ENCODE peak calls at places on chromosome 12, in nine cellular contexts. H is lower leg skin; R is NCI-H1092; T is central memory CD4-positive, alpha-beta T cell; D is AG08395; C is GM13977; V is GM12891; X is pons; Q is thoracic aorta. E is an unnamed sample.

GRCh38 chr12:124297389-124297788 is 2.5 kb downstream of the RFLNA start:
- DNase-seq in H (no peak), R (no peak), T (no peak), D (no peak), C (no peak), V (no peak), X (no peak), Q (no peak), E (no peak)

GRCh38 chr12:41962171-41962572 is 182.5 kb downstream of the GXYLT1 start:
- DNase-seq in H (no peak), R (peak), T (no peak), D (no peak), C (no peak), V (no peak), X (peak), Q (no peak), E (no peak)

GRCh38 chr12:4621511-4621910 is 27.3 kb downstream of the AKAP3 start:
- DNase-seq in H (no peak), R (no peak), T (no peak), D (no peak), C (no peak), V (no peak), X (no peak), Q (no peak), E (no peak)

GRCh38 chr12:70724444-70724843 is 87.2 kb upstream of the PTPRB start:
- DNase-seq in H (no peak), R (no peak), T (no peak), D (no peak), C (no peak), V (no peak), X (no peak), Q (no peak), E (no peak)

GRCh38 chr12:9711664-9712063 is 21.2 kb downstream of the CLECL1 start:
- DNase-seq in H (no peak), R (no peak), T (no peak), D (peak), C (no peak), V (no peak), X (no peak), Q (no peak), E (no peak)

GRCh38 chr12:108369736-108370396 is 30.8 kb upstream of the CMKLR1 start:
- DNase-seq in H (no peak), R (no peak), T (no peak), D (no peak), C (no peak), V (no peak), X (no peak), Q (no peak), E (no peak)

GRCh38 chr12:48527891-48528670 is 2.6 kb downstream of the OR8S1 start:
- DNase-seq in H (no peak), R (no peak), T (no peak), D (no peak), C (no peak), V (no peak), X (no peak), Q (no peak), E (no peak)

GRCh38 chr12:11580125-11580751 is 69.2 kb upstream of the ETV6 start:
- DNase-seq in H (no peak), R (no peak), T (no peak), D (peak), C (no peak), V (no peak), X (peak), Q (no peak), E (no peak)

GRCh38 chr12:6326316-6326959 is 15.4 kb downstream of the TNFRSF1A start:
- DNase-seq in H (no peak), R (no peak), T (no peak), D (peak), C (peak), V (no peak), X (no peak), Q (no peak), E (no peak)

GRCh38 chr12:1289371-1290155 is 298.5 kb downstream of the ERC1 start:
- DNase-seq in H (no peak), R (no peak), T (no peak), D (no peak), C (no peak), V (no peak), X (peak), Q (no peak), E (no peak)

GRCh38 chr12:26791328-26791791 is 41.6 kb downstream of the ITPR2 start:
- DNase-seq in H (no peak), R (no peak), T (no peak), D (peak), C (no peak), V (no peak), X (peak), Q (no peak), E (peak)

GRCh38 chr12:46386877-46387629 is 14.5 kb upstream of the SLC38A2 start:
- DNase-seq in H (no peak), R (no peak), T (no peak), D (no peak), C (peak), V (no peak), X (peak), Q (no peak), E (peak)

GRCh38 chr12:54217774-54218221 is 29.0 kb upstream of the SMUG1 start:
- DNase-seq in H (peak), R (peak), T (no peak), D (no peak), C (peak), V (peak), X (peak), Q (no peak), E (peak)

GRCh38 chr12:48286665-48287064 is 64.1 kb downstream of the ZNF641 start:
- DNase-seq in H (no peak), R (no peak), T (no peak), D (no peak), C (no peak), V (no peak), X (peak), Q (no peak), E (no peak)

GRCh38 chr12:110600254-110600653 is 13.7 kb upstream of the TCTN1 start:
- DNase-seq in H (no peak), R (no peak), T (peak), D (peak), C (peak), V (no peak), X (peak), Q (no peak), E (peak)

GRCh38 chr12:5905757-5906156 is 39.3 kb downstream of the ANO2 start:
- DNase-seq in H (no peak), R (no peak), T (no peak), D (no peak), C (no peak), V (no peak), X (no peak), Q (no peak), E (no peak)

GRCh38 chr12:24679135-24679534 is 269.8 kb downstream of the BCAT1 start:
- DNase-seq in H (no peak), R (no peak), T (no peak), D (no peak), C (no peak), V (no peak), X (no peak), Q (no peak), E (no peak)

GRCh38 chr12:6352198-6353173 is 10.6 kb upstream of the TNFRSF1A start:
- DNase-seq in H (no peak), R (no peak), T (no peak), D (no peak), C (no peak), V (no peak), X (peak), Q (no peak), E (no peak)